ENCODE peak calls at places on chromosome 22, in five cellular contexts. R is A549, C is GM23338, Q is K562, U is GM12878. W is an unnamed sample.

GRCh38 chr22:30336752-30337460 is 10.2 kb upstream of the TBC1D10A start:
- DNase-seq in R (no peak), U (no peak), Q (no peak), C (no peak), W (no peak)

GRCh38 chr22:29108137-29108536 is 35.3 kb downstream of the KREMEN1 start:
- DNase-seq in C (no peak), R (peak), Q (no peak), U (no peak), W (no peak)

GRCh38 chr22:28810839-28811491 is 10.6 kb upstream of the XBP1 start:
- DNase-seq in Q (no peak), C (no peak), U (no peak), R (no peak), W (peak)

GRCh38 chr22:29820941-29821789 is 16.9 kb downstream of the ASCC2 start:
- DNase-seq in Q (peak), U (peak), R (peak), C (no peak), W (peak)

GRCh38 chr22:47107431-47107830 is 345.0 kb downstream of the TBC1D22A start:
- DNase-seq in R (no peak), U (no peak), Q (no peak), C (no peak), W (no peak)

GRCh38 chr22:25764270-25765015 is 22.5 kb downstream of the MYO18B start:
- DNase-seq in C (peak), U (no peak), R (no peak), Q (peak), W (no peak)

GRCh38 chr22:24982301-24983056 is 30.0 kb downstream of the KIAA1671 start:
- DNase-seq in R (no peak), C (no peak), Q (no peak), U (no peak), W (no peak)

GRCh38 chr22:40714514-40714966 is 35.3 kb downstream of the MCHR1 start:
- DNase-seq in Q (no peak), U (no peak), R (no peak), C (peak), W (peak)

GRCh38 chr22:50376064-50376747 is 33.1 kb downstream of the PPP6R2 start:
- DNase-seq in C (no peak), R (no peak), U (no peak), Q (no peak), W (no peak)

GRCh38 chr22:21026783-21027692 is 5.3 kb downstream of the SLC7A4 start:
- DNase-seq in Q (no peak), C (no peak), R (no peak), U (no peak), W (no peak)

GRCh38 chr22:32574397-32574796 is 99.8 kb downstream of the FBXO7 start:
- DNase-seq in R (no peak), C (no peak), U (no peak), Q (no peak), W (peak)

GRCh38 chr22:20186871-20187546 is 36.2 kb upstream of the CCDC188 start:
- DNase-seq in C (no peak), U (no peak), R (no peak), Q (no peak), W (no peak)

GRCh38 chr22:48476599-48476998 is 1351.1 kb downstream of the BRD1 start:
- DNase-seq in C (no peak), R (no peak), Q (no peak), U (no peak), W (no peak)

GRCh38 chr22:20312396-20313191 is 7.3 kb downstream of the DGCR6L start:
- DNase-seq in U (no peak), Q (peak), C (no peak), R (no peak), W (no peak)

GRCh38 chr22:47370448-47371262 is 608.2 kb downstream of the TBC1D22A start:
- DNase-seq in U (no peak), Q (no peak), R (no peak), C (no peak), W (no peak)

GRCh38 chr22:48167238-48167637 is 1404.8 kb downstream of the TBC1D22A start:
- DNase-seq in U (no peak), R (no peak), Q (peak), C (peak), W (no peak)

GRCh38 chr22:23452231-23453010 is 127.7 kb downstream of the IGLL1 start:
- DNase-seq in C (no peak), R (no peak), Q (no peak), U (no peak), W (no peak)

GRCh38 chr22:41229730-41230398 is 10.9 kb downstream of the CHADL start:
- DNase-seq in R (no peak), Q (no peak), U (no peak), C (no peak), W (no peak)

GRCh38 chr22:24379536-24379935 is 47.9 kb upstream of the ADORA2A start:
- DNase-seq in C (no peak), Q (no peak), R (no peak), U (no peak), W (no peak)

GRCh38 chr22:41290262-41291221 is 4.6 kb upstream of the RANGAP1 start:
- DNase-seq in Q (no peak), U (no peak), R (no peak), C (peak), W (peak)

GRCh38 chr22:24189249-24190158 is 8.2 kb downstream of the SUSD2 start:
- DNase-seq in C (peak), U (no peak), Q (peak), R (peak), W (peak)

GRCh38 chr22:40055143-40055926 is 60.6 kb downstream of the FAM83F start:
- DNase-seq in Q (peak), C (no peak), U (peak), R (no peak), W (no peak)

GRCh38 chr22:49751968-49752597 is 75.6 kb downstream of the BRD1 start:
- DNase-seq in C (no peak), Q (peak), U (no peak), R (no peak), W (no peak)

GRCh38 chr22:42400811-42401547 is 31.2 kb downstream of the NFAM1 start:
- DNase-seq in Q (no peak), C (no peak), R (no peak), U (no peak), W (no peak)

GRCh38 chr22:26471522-26471921 is 12.1 kb downstream of the HPS4 start:
- DNase-seq in C (no peak), Q (no peak), U (no peak), R (peak), W (peak)

GRCh38 chr22:28716686-28717085 is 24.9 kb downstream of the CHEK2 start:
- DNase-seq in U (no peak), Q (no peak), C (no peak), R (no peak), W (no peak)

GRCh38 chr22:28923826-28924732 is 40.7 kb downstream of the ZNRF3 start:
- DNase-seq in C (peak), U (no peak), Q (no peak), R (no peak), W (peak)

GRCh38 chr22:31400023-31400397 is 606 bp downstream of the DRG1 start:
- DNase-seq in R (no peak), U (no peak), C (peak), Q (no peak), W (no peak)

GRCh38 chr22:21592422-21592821 is 24.9 kb downstream of the UBE2L3 start:
- DNase-seq in R (no peak), U (no peak), C (no peak), Q (no peak), W (no peak)

GRCh38 chr22:50264104-50264745 is 2.7 kb upstream of the MAPK12 start:
- DNase-seq in R (no peak), C (no peak), Q (no peak), U (no peak), W (no peak)

GRCh38 chr22:48712558-48712957 is 1115.1 kb downstream of the BRD1 start:
- DNase-seq in U (no peak), C (no peak), Q (no peak), R (no peak), W (no peak)

GRCh38 chr22:49500076-49500460 is 327.6 kb downstream of the BRD1 start:
- DNase-seq in C (no peak), Q (no peak), U (no peak), R (no peak), W (no peak)

GRCh38 chr22:47175151-47175760 is 412.8 kb downstream of the TBC1D22A start:
- DNase-seq in Q (no peak), R (no peak), U (no peak), C (no peak), W (no peak)

GRCh38 chr22:41862530-41863266 is 29.8 kb downstream of the SREBF2 start:
- DNase-seq in C (no peak), Q (no peak), U (peak), R (no peak), W (no peak)

GRCh38 chr22:29167032-29167911 is 38.4 kb upstream of the EMID1 start:
- DNase-seq in R (no peak), Q (no peak), U (peak), C (no peak), W (no peak)

GRCh38 chr22:38239101-38239761 is 33.6 kb downstream of the TMEM184B start:
- DNase-seq in Q (no peak), R (peak), C (no peak), U (no peak), W (no peak)
- TF ChIP-seq JUNB in Q (no peak), R (no peak), C (no peak), U (no peak), W (no peak)

GRCh38 chr22:37199839-37200161 is 11.8 kb upstream of the C1QTNF6 start:
- DNase-seq in C (peak), Q (peak), U (no peak), R (peak), W (peak)

GRCh38 chr22:37196539-37197450 is 8.7 kb upstream of the C1QTNF6 start:
- DNase-seq in Q (no peak), R (peak), C (no peak), U (no peak), W (peak)

GRCh38 chr22:37199103-37199838 is 11.2 kb upstream of the C1QTNF6 start:
- DNase-seq in C (peak), Q (peak), U (peak), R (peak), W (peak)

GRCh38 chr22:37197451-37198289 is 9.6 kb upstream of the C1QTNF6 start:
- DNase-seq in U (no peak), Q (no peak), R (peak), C (no peak), W (peak)

DNA sequence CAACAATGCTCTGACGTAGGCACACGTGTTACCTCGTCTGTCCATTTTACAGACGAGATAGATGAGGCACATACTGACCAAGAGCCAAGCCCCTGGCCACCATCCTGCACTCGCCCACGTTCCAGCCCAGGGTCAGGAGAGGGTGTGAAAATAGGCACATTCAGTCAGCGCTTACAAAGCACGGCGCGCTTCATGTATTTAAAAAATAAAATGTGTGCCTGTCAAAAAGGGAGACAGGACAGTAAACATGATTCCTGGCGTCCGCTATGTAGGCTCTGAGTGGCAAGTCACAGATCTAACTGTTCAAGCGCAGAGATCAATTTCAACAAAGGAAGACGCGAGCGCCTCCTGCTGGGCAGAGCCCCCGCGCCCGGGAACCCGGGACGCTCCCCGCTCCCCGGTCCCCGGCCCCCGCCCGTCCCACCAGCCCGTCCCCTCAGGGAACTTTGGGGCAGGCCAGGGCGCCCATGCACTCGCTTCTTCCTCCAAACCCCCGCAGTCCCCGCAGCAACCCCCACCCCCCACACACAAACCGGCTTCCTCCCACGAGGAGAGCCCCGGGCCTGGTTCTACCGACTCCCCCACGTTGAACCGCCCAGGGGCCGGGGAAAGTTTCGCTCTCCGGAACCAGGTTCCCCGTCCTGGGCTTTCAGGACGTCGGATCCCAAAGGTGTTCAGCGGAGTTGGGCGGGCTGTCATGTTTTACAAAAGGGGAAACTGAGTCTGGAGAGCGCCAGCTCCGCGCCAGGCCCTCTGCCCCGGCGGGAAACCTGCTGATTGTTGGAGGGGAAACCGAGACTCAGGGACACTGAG is 10.4 kb upstream of the C1QTNF6 start:
- DNase-seq in U (no peak), R (peak), C (peak), Q (peak), W (peak)
- TF ChIP-seq JUNB in U (no peak), R (no peak), C (no peak), Q (no peak), W (no peak)

DNA sequence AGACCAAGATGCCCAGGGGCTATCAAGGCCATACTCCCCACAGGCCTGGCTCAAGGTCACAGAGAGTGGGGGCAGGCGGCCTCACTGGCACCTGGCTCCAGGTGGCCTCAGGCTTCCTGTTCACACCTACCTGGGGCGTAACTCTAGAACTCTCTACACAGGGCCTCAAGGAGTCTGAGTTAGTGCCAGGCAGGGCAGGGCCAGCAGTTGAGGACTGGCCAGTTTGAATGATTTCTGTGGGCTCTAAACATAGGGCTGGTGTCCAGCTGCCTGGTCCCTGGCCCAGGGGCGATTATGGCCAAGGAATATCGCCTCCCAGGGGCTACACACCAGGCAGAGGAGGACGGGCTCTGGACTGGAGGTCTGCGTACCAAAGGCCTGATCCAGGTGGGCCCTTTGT is 79.2 kb downstream of the WNT7B start:
- DNase-seq in R (no peak), C (no peak), U (no peak), Q (no peak), W (no peak)
- TF ChIP-seq JUNB in R (no peak), C (no peak), U (no peak), Q (no peak), W (no peak)

GRCh38 chr22:43428005-43428485 is 16.2 kb downstream of the MPPED1 start:
- DNase-seq in U (no peak), Q (no peak), C (no peak), R (no peak), W (no peak)

GRCh38 chr22:43427296-43428004 is 15.6 kb downstream of the MPPED1 start:
- DNase-seq in R (no peak), Q (peak), C (peak), U (no peak), W (no peak)

GRCh38 chr22:43426816-43427215 is 15.0 kb downstream of the MPPED1 start:
- DNase-seq in Q (no peak), U (no peak), C (no peak), R (no peak), W (no peak)

GRCh38 chr22:43424865-43425630 is 13.2 kb downstream of the MPPED1 start:
- DNase-seq in U (no peak), R (no peak), C (no peak), Q (no peak), W (no peak)

DNA sequence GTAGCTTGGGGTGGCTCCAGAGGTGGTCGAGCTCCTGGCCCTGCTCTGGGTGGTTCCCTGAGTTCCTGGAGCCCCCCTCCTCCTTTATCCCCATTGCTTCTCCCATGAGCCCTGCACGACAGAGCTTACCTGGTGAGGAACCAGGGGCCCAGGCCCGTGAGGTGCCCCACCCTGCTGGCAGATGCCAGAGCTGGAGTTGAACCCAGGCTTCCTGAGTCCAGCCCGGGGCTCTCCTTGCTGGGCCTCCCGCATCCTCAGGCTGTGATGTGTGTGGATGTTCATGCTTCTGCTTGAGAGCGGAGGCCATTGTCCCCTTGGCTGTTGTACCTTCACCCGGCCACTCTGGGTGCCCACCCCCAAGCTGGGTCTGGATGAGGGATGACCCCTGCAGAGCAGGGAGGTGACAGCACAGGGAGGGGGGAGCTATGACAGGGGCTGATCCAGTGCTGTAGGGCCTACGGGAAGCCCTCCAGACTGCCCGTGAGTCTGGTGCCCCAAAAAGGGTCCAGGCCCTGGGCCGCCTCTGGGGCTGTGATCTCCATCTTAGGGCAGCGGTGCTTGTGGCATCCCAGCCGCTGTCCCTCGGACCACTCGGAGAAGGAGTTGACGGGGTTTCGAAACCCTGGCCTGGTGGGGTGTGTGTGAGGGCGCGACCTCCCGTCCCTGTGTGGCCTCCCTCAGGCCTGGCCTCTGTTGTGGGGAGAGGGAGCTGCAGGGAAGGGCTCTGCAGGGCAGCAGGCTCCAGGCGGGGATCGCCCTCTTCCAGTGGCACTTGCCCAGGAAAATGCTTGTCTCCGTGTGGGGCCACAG is 14.4 kb downstream of the MPPED1 start:
- DNase-seq in R (no peak), U (no peak), C (no peak), Q (no peak), W (no peak)
- TF ChIP-seq JUNB in R (no peak), U (no peak), C (no peak), Q (no peak), W (no peak)

GRCh38 chr22:35629406-35630234 is 12.5 kb upstream of the MB start:
- DNase-seq in Q (peak), U (peak), R (peak), C (peak), W (no peak)
- TF ChIP-seq JUNB in Q (no peak), U (peak), R (peak), C (no peak), W (no peak)

GRCh38 chr22:18970948-18971315 is 34.8 kb upstream of the PRODH start:
- DNase-seq in R (no peak), Q (no peak), C (peak), U (no peak), W (no peak)

GRCh38 chr22:18965526-18966421 is 29.7 kb upstream of the PRODH start:
- DNase-seq in U (no peak), Q (no peak), C (no peak), R (no peak), W (no peak)

GRCh38 chr22:18970180-18970947 is 34.3 kb upstream of the PRODH start:
- DNase-seq in R (peak), U (no peak), C (peak), Q (peak), W (no peak)

GRCh38 chr22:18966748-18967147 is 30.7 kb upstream of the PRODH start:
- DNase-seq in U (no peak), C (no peak), Q (no peak), R (no peak), W (no peak)

GRCh38 chr22:18968011-18968749 is 32.1 kb upstream of the PRODH start:
- DNase-seq in U (no peak), R (no peak), C (peak), Q (peak), W (no peak)
- TF ChIP-seq JUNB in U (no peak), R (no peak), C (no peak), Q (no peak), W (no peak)

GRCh38 chr22:45535400-45535799 is 32.7 kb downstream of the FBLN1 start:
- DNase-seq in Q (no peak), U (no peak), C (no peak), R (no peak), W (no peak)
- TF ChIP-seq JUNB in Q (no peak), U (no peak), C (no peak), R (no peak), W (no peak)

GRCh38 chr22:27513021-27513420 is 288.5 kb downstream of the MN1 start:
- DNase-seq in Q (no peak), R (no peak), C (no peak), U (no peak), W (no peak)

GRCh38 chr22:27515091-27515523 is 286.4 kb downstream of the MN1 start:
- DNase-seq in R (no peak), C (no peak), U (no peak), Q (no peak), W (no peak)

GRCh38 chr22:27514612-27515011 is 286.9 kb downstream of the MN1 start:
- DNase-seq in R (no peak), C (no peak), U (no peak), Q (no peak), W (no peak)

GRCh38 chr22:27510024-27510423 is 291.5 kb downstream of the MN1 start:
- DNase-seq in R (no peak), Q (no peak), C (no peak), U (no peak), W (no peak)

DNA sequence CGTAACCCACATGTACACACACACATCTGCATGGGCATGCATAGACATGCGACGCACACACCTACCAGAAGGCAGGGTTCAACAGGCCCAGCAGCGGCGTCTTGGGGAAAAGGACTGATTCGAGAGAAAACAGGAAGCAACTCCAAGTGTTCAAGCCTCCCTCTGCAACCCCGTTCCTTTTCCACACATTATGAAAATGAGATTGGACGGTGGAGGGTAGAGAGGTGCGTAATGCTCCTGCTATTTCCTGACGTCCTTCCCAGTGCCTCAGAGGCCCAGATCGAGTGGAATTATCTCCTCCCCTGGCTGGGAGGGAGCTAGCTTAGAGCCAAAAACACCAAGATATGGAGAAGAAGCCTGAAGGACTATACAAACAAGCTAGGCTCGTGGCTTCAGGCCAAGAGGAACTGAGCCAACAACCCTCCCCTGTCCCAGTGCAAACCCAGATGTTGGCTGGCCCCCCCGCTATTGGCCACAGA is 289.2 kb downstream of the MN1 start:
- DNase-seq in C (no peak), R (no peak), U (no peak), Q (no peak), W (no peak)
- TF ChIP-seq JUNB in C (no peak), R (no peak), U (no peak), Q (no peak), W (no peak)

W was measured in HepG2.